ENCODE peak calls at places on chromosomes 4 and X, in ten cellular contexts. N is Peyer's patch, Q is A549, C is tibial nerve, R is stomach, W is suprapubic skin, F is endodermal cell, A is uterus, Z is sigmoid colon, L is lower lobe of right lung. O is an unnamed sample.

GRCh38 chr4:11281720-11282119 is 147.0 kb downstream of the HS3ST1 start:
- DNase-seq in N (no peak), Q (no peak), C (no peak), R (no peak), W (no peak), F (no peak), A (no peak), Z (no peak), L (no peak), O (no peak)

GRCh38 chrX:112056886-112057285 is 25.7 kb downstream of the TRPC5 start:
- DNase-seq in N (no peak), Q (no peak), C (no peak), R (no peak), W (no peak), F (no peak), A (no peak), Z (no peak), L (no peak), O (no peak)

GRCh38 chrX:110938977-110939732 is 143.5 kb upstream of the CHRDL1 start:
- DNase-seq in N (no peak), Q (no peak), C (no peak), R (no peak), W (no peak), F (no peak), A (no peak), Z (no peak), L (no peak), O (no peak)

GRCh38 chr4:70515342-70516245 is 2.8 kb upstream of the AMTN start:
- DNase-seq in N (no peak), Q (no peak), C (no peak), R (no peak), W (no peak), F (no peak), A (no peak), Z (no peak), L (no peak), O (no peak)

GRCh38 chr4:184769285-184769825 is 35.5 kb upstream of the CENPU start:
- DNase-seq in N (no peak), Q (no peak), C (no peak), R (no peak), W (no peak), F (no peak), A (no peak), Z (no peak), L (no peak), O (no peak)

GRCh38 chr4:74394476-74395136 is 29.7 kb downstream of the EREG start:
- DNase-seq in N (no peak), Q (no peak), C (no peak), R (no peak), W (no peak), F (no peak), A (no peak), Z (no peak), L (no peak), O (no peak)

GRCh38 chrX:123731987-123732678 is 719 bp downstream of the THOC2 start:
- DNase-seq in N (peak; percentile 53), Q (peak; percentile 27), C (no peak), R (no peak), W (no peak), F (peak; percentile 66), A (no peak), Z (no peak), L (no peak), O (peak; percentile 13)

GRCh38 chr4:14871676-14872430 is 130.4 kb upstream of the CPEB2 start:
- DNase-seq in N (peak; percentile 54), Q (no peak), C (no peak), R (peak; percentile 61), W (no peak), F (peak; percentile 85), A (no peak), Z (no peak), L (peak; percentile 61), O (peak; percentile 34)

GRCh38 chr4:151668687-151669402 is 92.0 kb downstream of the GATB start:
- DNase-seq in N (no peak), Q (no peak), C (no peak), R (no peak), W (no peak), F (no peak), A (no peak), Z (no peak), L (no peak), O (no peak)

GRCh38 chrX:11437642-11438379 is 144.6 kb downstream of the AMELX start:
- DNase-seq in N (no peak), Q (no peak), C (no peak), R (no peak), W (no peak), F (no peak), A (no peak), Z (no peak), L (peak; percentile 51), O (no peak)

GRCh38 chr4:8188743-8189550 is 10.1 kb upstream of the SH3TC1 start:
- DNase-seq in N (no peak), Q (no peak), C (no peak), R (peak; percentile 82), W (peak; percentile 85), F (no peak), A (no peak), Z (no peak), L (peak; percentile 82), O (peak; percentile 72)

GRCh38 chrX:115639481-115639880 is 78.5 kb downstream of the PLS3 start:
- DNase-seq in N (no peak), Q (no peak), C (no peak), R (no peak), W (no peak), F (no peak), A (no peak), Z (no peak), L (no peak), O (no peak)

GRCh38 chr4:146340798-146341197 is 126.5 kb downstream of the REELD1 start:
- DNase-seq in N (no peak), Q (no peak), C (no peak), R (no peak), W (no peak), F (no peak), A (no peak), Z (no peak), L (no peak), O (no peak)

GRCh38 chr4:7045961-7046921 is 3.1 kb downstream of the TADA2B start:
- DNase-seq in N (no peak), Q (no peak), C (no peak), R (no peak), W (no peak), F (peak; percentile 34), A (no peak), Z (no peak), L (no peak), O (peak; percentile 34)
- H3K4me1 ChIP-seq in N (peaks cover 40% of the 10 kb centered on the region), Q (peaks cover 8% of the 10 kb centered on the region), C (peaks cover 67% of the 10 kb centered on the region), R (peaks cover 52% of the 10 kb centered on the region), W (peaks cover 46% of the 10 kb centered on the region), F (no peaks in the 10 kb centered on the region), A (peaks cover 6% of the 10 kb centered on the region), Z (peaks cover 50% of the 10 kb centered on the region), L (peaks cover 56% of the 10 kb centered on the region), O (peaks cover 14% of the 10 kb centered on the region)

DNA sequence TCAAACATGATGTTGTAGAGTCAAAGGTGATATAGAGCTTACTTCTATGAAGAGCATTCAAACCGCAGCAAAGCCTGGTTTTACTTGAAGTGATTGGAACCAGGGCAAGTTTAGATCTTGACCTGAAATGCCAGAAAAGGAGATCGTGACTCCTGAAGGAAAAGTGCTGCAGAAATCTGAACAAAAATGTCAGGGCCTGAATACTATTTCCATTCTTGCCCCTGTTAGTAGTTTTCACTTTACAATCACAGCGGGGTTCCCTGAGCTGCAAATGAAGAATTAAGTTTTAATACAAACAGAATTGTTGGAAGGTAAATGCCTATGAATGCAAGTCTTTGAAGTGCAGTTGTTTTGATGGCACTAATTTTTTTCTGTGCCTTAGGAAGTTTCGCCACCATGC is 4.1 kb downstream of the SLIT2 start:
- DNase-seq in N (no peak), Q (no peak), C (no peak), R (no peak), W (no peak), F (no peak), A (no peak), Z (no peak), L (no peak), O (no peak)
- H3K4me3 ChIP-seq in N (no peak overlapping the region), Q (no peak overlapping the region), C (no peak overlapping the region), R (peak overlapping the region; percentile 62), W (peak overlapping the region; percentile 54), F (peak overlapping the region; percentile 81), A (peak overlapping the region; percentile 80), Z (peak overlapping the region; percentile 54), L (peak overlapping the region; percentile 63), O (no peak overlapping the region)

GRCh38 chr4:22515145-22515887 is 550 bp downstream of the ADGRA3 start:
- DNase-seq in N (peak; percentile 82), Q (peak; percentile 74), C (peak; percentile 50), R (peak; percentile 77), W (no peak), F (peak; percentile 88), A (peak; percentile 68), Z (peak; percentile 87), L (peak; percentile 70), O (peak; percentile 86)
- TF ChIP-seq CTCF in N (no peak), Q (no peak), C (no peak), R (no peak), W (peak; percentile 5), F (peak; percentile 35), A (peak; percentile 20), Z (no peak), L (no peak), O (peak; percentile 23)

DNA sequence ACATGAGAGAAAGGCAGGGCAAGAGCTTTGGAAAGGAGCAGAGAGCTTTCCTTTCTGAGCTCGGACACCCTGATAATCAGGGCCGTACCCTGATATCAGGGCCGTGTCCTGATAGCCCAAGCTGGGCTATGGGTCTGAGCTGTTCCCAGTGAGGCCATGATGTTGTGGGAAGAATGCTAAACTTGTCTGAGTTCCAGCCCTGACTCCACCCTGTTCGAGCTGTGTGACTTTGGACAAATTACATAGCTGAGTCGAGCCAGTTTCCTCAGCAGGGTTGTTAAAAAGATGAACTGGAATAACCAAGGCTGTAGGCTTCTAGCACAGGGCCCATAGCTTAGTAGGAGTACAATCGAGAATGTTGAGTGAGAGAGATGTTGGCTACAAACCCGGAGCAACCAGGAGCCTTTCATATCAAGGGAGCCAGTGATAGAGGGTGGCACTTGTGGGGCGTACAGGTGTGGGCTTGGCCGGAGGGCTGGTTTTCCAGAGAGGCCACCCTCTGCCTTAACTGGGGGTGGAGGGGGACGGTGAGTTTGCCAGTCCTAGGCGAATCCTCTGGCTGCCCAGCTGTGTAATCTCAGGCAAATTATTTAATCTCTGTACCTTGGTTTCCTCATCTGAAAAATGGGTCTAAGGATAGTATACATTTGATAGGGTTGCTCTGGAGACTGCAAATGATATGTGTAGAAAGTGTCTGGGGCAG is 3.5 kb upstream of the CXCR3 start:
- DNase-seq in N (peak; percentile 54), Q (no peak), C (no peak), R (no peak), W (no peak), F (no peak), A (no peak), Z (no peak), L (no peak), O (no peak)
- H3K4me1 ChIP-seq in N (peaks cover 20% of the 10 kb centered on the region), Q (no peaks in the 10 kb centered on the region), C (peaks cover 21% of the 10 kb centered on the region), R (peaks cover 9% of the 10 kb centered on the region), W (peaks cover 13% of the 10 kb centered on the region), F (no peaks in the 10 kb centered on the region), A (no peaks in the 10 kb centered on the region), Z (peaks cover 11% of the 10 kb centered on the region), L (peaks cover 21% of the 10 kb centered on the region), O (no peaks in the 10 kb centered on the region)